ENCODE peak calls at places on chromosome 1, in seven cellular contexts. K is transverse colon, D is GM23338, L is K562, V is HCT116, R is GM12891, Z is prostate gland. Y is an unnamed sample.

GRCh38 chr1:211734359-211734758 is 58.9 kb upstream of the NEK2 start:
- DNase-seq in V (no peak), D (no peak), Z (no peak), K (no peak), R (no peak), L (peak; percentile 41), Y (no peak)

GRCh38 chr1:25702101-25702775 is 85.6 kb downstream of the MAN1C1 start:
- DNase-seq in D (peak; percentile 86), R (no peak), Z (no peak), V (no peak), L (no peak), K (no peak), Y (no peak)

GRCh38 chr1:235088907-235089306 is 39.7 kb downstream of the TOMM20 start:
- DNase-seq in V (no peak), Z (no peak), K (no peak), D (no peak), R (no peak), L (no peak), Y (no peak)

GRCh38 chr1:227731696-227732585 is 3.2 kb downstream of the JMJD4 start:
- DNase-seq in R (no peak), D (no peak), V (no peak), L (no peak), K (no peak), Z (no peak), Y (no peak)

GRCh38 chr1:229210844-229211243 is 60.1 kb upstream of the RAB4A start:
- DNase-seq in Z (no peak), V (no peak), K (no peak), L (no peak), D (no peak), R (no peak), Y (no peak)

GRCh38 chr1:118588566-118588965 is 399.6 kb downstream of the TBX15 start:
- DNase-seq in K (no peak), L (no peak), D (no peak), Z (no peak), V (no peak), R (no peak), Y (no peak)

GRCh38 chr1:5632226-5632625 is 360.0 kb downstream of the NPHP4 start:
- DNase-seq in R (no peak), V (no peak), K (peak; percentile 31), L (no peak), Z (no peak), D (no peak), Y (no peak)

GRCh38 chr1:3772027-3772714 is 378 bp upstream of the SMIM1 start:
- DNase-seq in R (peak; percentile 99), D (peak; percentile 96), Z (peak; percentile 89), L (peak; percentile 98), V (peak; percentile 65), K (peak; percentile 96), Y (peak; percentile 18)

GRCh38 chr1:23581219-23581618 is 21.9 kb upstream of the ID3 start:
- DNase-seq in Z (no peak), D (peak; percentile 43), V (no peak), K (no peak), L (no peak), R (no peak), Y (no peak)

GRCh38 chr1:226674892-226675719 is 64.0 kb downstream of the ITPKB start:
- DNase-seq in Z (no peak), R (peak; percentile 63), V (no peak), L (no peak), D (no peak), K (peak; percentile 67), Y (peak; percentile 51)

GRCh38 chr1:3129133-3129490 is 60.1 kb downstream of the PRDM16 start:
- DNase-seq in R (no peak), D (no peak), K (no peak), Z (no peak), L (no peak), V (no peak), Y (no peak)

GRCh38 chr1:246617768-246618167 is 51.5 kb downstream of the CNST start:
- DNase-seq in D (no peak), V (no peak), K (no peak), L (no peak), Z (peak; percentile 53), R (no peak), Y (no peak)

GRCh38 chr1:94697839-94698238 is 122.3 kb upstream of the SLC44A3 start:
- DNase-seq in L (no peak), Z (no peak), D (no peak), R (no peak), V (no peak), K (no peak), Y (no peak)

GRCh38 chr1:33328817-33329216 is 7.9 kb upstream of the A3GALT2 start:
- DNase-seq in R (no peak), Z (no peak), V (no peak), K (no peak), D (no peak), L (no peak), Y (no peak)

GRCh38 chr1:153791856-153792253 is 16.6 kb downstream of the SLC27A3 start:
- DNase-seq in R (no peak), K (no peak), L (no peak), Z (no peak), V (no peak), D (no peak), Y (no peak)

GRCh38 chr1:16120411-16120810 is 35.5 kb downstream of the EPHA2 start:
- DNase-seq in Z (no peak), L (peak; percentile 41), V (no peak), K (no peak), D (no peak), R (no peak), Y (no peak)

GRCh38 chr1:94362466-94363058 is 55.6 kb upstream of the ABCD3 start:
- DNase-seq in L (no peak), V (no peak), R (no peak), D (no peak), Z (no peak), K (no peak), Y (no peak)

GRCh38 chr1:175317309-175317708 is 124.7 kb upstream of the KIAA0040 start:
- DNase-seq in V (peak; percentile 13), D (peak; percentile 69), K (no peak), R (no peak), L (peak; percentile 58), Z (no peak), Y (no peak)

GRCh38 chr1:236753554-236753953 is 41.5 kb upstream of the MTR start:
- DNase-seq in K (no peak), D (peak; percentile 71), L (peak; percentile 64), R (no peak), V (peak; percentile 56), Z (no peak), Y (no peak)

GRCh38 chr1:38134294-38134755 is 87.7 kb upstream of the POU3F1 start:
- DNase-seq in Z (no peak), R (no peak), V (no peak), D (peak; percentile 72), K (no peak), L (no peak), Y (no peak)

GRCh38 chr1:87117761-87118160 is 203.3 kb downstream of the HS2ST1 start:
- DNase-seq in D (no peak), K (no peak), Z (no peak), V (no peak), R (no peak), L (no peak), Y (peak; percentile 47)

GRCh38 chr1:59732219-59732955 is 82.4 kb upstream of the HOOK1 start:
- DNase-seq in Z (no peak), L (no peak), D (no peak), K (no peak), R (no peak), V (no peak), Y (no peak)

GRCh38 chr1:147334292-147334691 is 91.8 kb downstream of the CHD1L start:
- DNase-seq in Z (no peak), V (no peak), K (no peak), D (no peak), R (no peak), L (peak; percentile 69), Y (no peak)

GRCh38 chr1:27885620-27886352 is 13.4 kb downstream of the THEMIS2 start:
- DNase-seq in R (no peak), V (no peak), K (no peak), Z (no peak), L (no peak), D (no peak), Y (no peak)
- TF ChIP-seq POLR2AphosphoS5 in R (no peak), V (no peak), K (no peak), Z (no peak), L (no peak), D (no peak), Y (no peak)

DNA sequence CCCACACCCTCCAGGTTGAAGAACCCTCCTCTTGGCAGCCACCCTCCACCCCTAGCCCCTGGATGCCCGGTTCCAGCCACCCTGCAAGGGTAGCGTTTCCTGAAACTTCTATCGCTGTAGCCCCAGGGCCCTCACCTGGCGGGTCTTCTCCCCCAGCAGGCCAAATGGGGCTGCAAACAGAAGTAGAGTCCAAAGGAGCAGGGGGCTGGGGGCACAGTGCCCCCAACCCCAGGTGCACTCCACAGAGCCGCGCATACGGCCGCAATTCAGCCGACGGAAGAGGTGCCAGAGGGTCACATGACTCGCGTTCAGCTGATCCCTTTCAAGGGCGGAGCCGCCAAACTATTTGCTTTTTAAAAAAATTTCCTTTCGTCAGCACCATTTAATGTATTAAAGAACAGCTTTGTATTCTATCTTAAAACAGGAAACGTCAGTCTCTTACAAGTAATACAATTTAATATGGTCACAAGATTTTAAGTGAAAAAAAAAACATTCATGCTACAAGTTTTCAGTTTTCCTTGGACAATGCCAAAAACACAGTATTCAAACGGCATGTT is at the start of gene GLMP:
- DNase-seq in K (peak; percentile 77), L (peak; percentile 77), R (peak; percentile 73), Z (peak; percentile 77), D (peak; percentile 80), V (peak; percentile 37), Y (peak; percentile 53)
- TF ChIP-seq POLR2AphosphoS5 in K (peak; percentile 37), L (peak; percentile 17), R (peak; percentile 47), Z (peak; percentile 90), D (peak; percentile 64), V (peak; percentile 60), Y (peak; percentile 88)

DNA sequence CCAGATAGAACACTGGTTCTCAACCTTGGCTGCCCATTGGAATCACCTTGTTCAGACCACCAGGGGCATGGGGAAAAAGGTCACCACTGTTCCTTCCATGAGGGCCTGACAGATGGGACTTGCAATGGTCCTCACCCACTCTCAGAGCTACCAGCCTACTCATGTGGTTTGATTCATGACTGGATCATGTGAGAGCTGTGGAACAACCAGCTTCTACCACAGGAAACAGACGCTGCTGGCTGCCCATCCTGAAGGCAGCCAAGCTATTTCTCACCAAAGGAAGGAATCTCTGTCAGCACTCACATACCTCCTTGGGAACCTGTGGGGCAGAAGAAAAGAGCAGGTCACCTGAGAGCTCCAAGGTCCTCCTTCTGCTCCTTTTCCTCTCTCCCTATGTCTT is 53.6 kb downstream of the CAPN8 start:
- DNase-seq in R (no peak), V (no peak), D (no peak), Z (no peak), L (no peak), K (no peak), Y (no peak)
- TF ChIP-seq POLR2AphosphoS5 in R (no peak), V (no peak), D (no peak), Z (no peak), L (no peak), K (no peak), Y (no peak)

DNA sequence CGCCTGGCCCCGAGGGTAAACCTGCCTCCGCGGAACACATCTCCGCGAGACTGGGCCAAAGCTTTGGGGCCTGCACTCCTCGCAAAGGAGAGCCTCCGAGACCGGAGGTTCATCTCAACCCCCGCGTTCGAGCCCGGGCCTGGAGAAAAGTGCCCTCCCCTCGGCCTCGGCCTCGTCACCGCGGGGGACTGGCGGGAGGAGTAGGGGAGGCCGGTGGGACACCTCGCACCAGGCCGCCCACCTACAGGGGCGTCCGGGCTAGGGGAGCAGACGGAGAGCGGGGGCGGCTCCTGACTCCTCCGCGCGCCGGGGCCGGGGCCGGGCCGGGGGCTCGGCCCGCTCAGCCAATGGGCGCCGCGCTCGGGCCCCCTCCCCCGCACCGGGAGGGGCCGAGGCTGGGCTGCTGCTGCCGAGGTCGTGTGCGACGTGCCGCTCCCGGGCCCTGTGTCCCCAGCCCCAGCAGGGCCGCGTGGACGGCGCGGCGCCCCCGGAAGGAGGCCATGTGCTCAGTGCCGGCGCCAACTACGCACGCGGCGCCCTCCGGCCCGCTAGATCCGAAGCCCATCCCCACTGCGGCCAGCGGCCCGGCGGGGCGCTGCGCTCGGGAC is 684 bp downstream of the SLC2A1 start:
- DNase-seq in L (peak; percentile 88), D (peak; percentile 65), Z (peak; percentile 61), V (no peak), R (peak; percentile 64), K (peak; percentile 62), Y (no peak)
- TF ChIP-seq POLR2AphosphoS5 in L (peak; percentile 14), D (no peak), Z (no peak), V (no peak), R (no peak), K (no peak), Y (no peak)

Y was measured in SK-N-MC.